ENCODE peak calls at places on chromosomes 6 and 20, in nine cellular contexts. P, N, J, Q, A, C, U, L and I are unnamed samples.

GRCh38 chr6:27863962-27864905 is 48.0 kb downstream of the OR2B2 start:
- DNase-seq in A (no peak), C (peak), U (no peak), Q (no peak), L (no peak), P (peak), N (no peak), J (no peak), I (no peak)

GRCh38 chr20:32583581-32584045 is 1.5 kb downstream of the NOL4L start:
- DNase-seq in C (no peak), Q (no peak), U (no peak), J (no peak), L (no peak), A (no peak), P (peak), N (no peak), I (peak)

GRCh38 chr20:25081065-25081729 is 744 bp downstream of the VSX1 start:
- DNase-seq in J (no peak), P (peak), A (no peak), C (no peak), U (peak), N (peak), L (no peak), Q (no peak), I (no peak)

GRCh38 chr20:24040896-24041459 is 52.4 kb upstream of the GGTLC1 start:
- DNase-seq in U (no peak), J (no peak), A (no peak), N (no peak), L (no peak), P (no peak), C (no peak), Q (no peak), I (no peak)

GRCh38 chr6:5838656-5839396 is 167.9 kb downstream of the NRN1 start:
- DNase-seq in J (no peak), Q (no peak), C (no peak), U (no peak), N (no peak), P (no peak), A (no peak), L (no peak), I (no peak)

GRCh38 chr6:170290306-170291128 is at the start of gene DLL1:
- DNase-seq in L (no peak), N (peak), J (no peak), Q (no peak), C (peak), A (no peak), P (peak), U (peak), I (peak)

GRCh38 chr20:32742322-32743236 is 688 bp downstream of the COMMD7 start:
- DNase-seq in L (no peak), A (no peak), U (no peak), P (peak), Q (no peak), N (no peak), J (no peak), C (no peak), I (peak)

GRCh38 chr6:122871079-122871478 is 82.0 kb downstream of the SMPDL3A start:
- DNase-seq in L (no peak), J (no peak), Q (no peak), N (no peak), A (no peak), P (no peak), C (peak), U (no peak), I (no peak)

GRCh38 chr20:24981750-24982149 is 10.8 kb downstream of the APMAP start:
- DNase-seq in P (no peak), Q (no peak), N (no peak), U (no peak), A (no peak), J (no peak), C (no peak), L (no peak), I (no peak)

GRCh38 chr6:146595981-146596731 is 2.6 kb upstream of the ADGB start:
- DNase-seq in P (no peak), J (no peak), U (no peak), A (no peak), Q (no peak), L (no peak), C (no peak), N (no peak), I (no peak)

GRCh38 chr6:170212956-170213636 is 77.8 kb downstream of the DLL1 start:
- DNase-seq in L (no peak), A (no peak), J (no peak), N (peak), U (no peak), C (no peak), Q (no peak), P (no peak), I (no peak)

GRCh38 chr20:41317536-41318270 is at the start of gene ZHX3:
- DNase-seq in L (peak), Q (peak), J (peak), A (peak), P (peak), U (peak), N (peak), C (peak), I (peak)

GRCh38 chr6:54813901-54814300 is 32.7 kb upstream of the FAM83B start:
- DNase-seq in Q (no peak), A (no peak), L (no peak), P (no peak), C (peak), J (no peak), N (no peak), U (no peak), I (no peak)